ENCODE peak calls at places on chromosome 3, in ten cellular contexts. W is upper lobe of right lung, I is AG04449, K is cardiac fibroblast, C is Panc1, O is nephron progenitor cell, N is GM12865, G is HFF-Myc, H is cardiac muscle cell, T is upper lobe of left lung. V is an unnamed sample.

GRCh38 chr3:35777563-35777962 is 138.2 kb downstream of the ARPP21 start:
- DNase-seq in W (no peak), G (no peak), C (no peak), T (no peak), N (no peak), O (no peak), H (no peak), I (no peak), K (no peak), V (no peak)

GRCh38 chr3:157542711-157543485 is 39.7 kb upstream of the VEPH1 start:
- DNase-seq in I (no peak), T (peak), K (peak), G (no peak), W (peak), N (no peak), O (peak), H (peak), C (no peak), V (peak)

GRCh38 chr3:58005662-58006061 is 2.6 kb upstream of the FLNB start:
- DNase-seq in I (peak), H (no peak), C (no peak), W (no peak), G (no peak), K (peak), T (no peak), O (no peak), N (no peak), V (no peak)

GRCh38 chr3:85560088-85560790 is 601.5 kb downstream of the CADM2 start:
- DNase-seq in G (no peak), T (no peak), W (no peak), I (no peak), H (no peak), C (no peak), K (peak), N (no peak), O (no peak), V (no peak)

GRCh38 chr3:108119398-108120109 is 28.7 kb upstream of the CD47 start:
- DNase-seq in K (no peak), C (no peak), W (no peak), O (no peak), G (no peak), I (no peak), T (no peak), H (no peak), N (no peak), V (no peak)

GRCh38 chr3:143824675-143825074 is 23.6 kb downstream of the SLC9A9 start:
- DNase-seq in I (no peak), K (no peak), O (no peak), N (no peak), H (no peak), T (no peak), W (no peak), G (no peak), C (no peak), V (no peak)

GRCh38 chr3:11170052-11170770 is 15.9 kb downstream of the HRH1 start:
- DNase-seq in T (no peak), G (no peak), I (no peak), O (no peak), W (no peak), H (no peak), K (no peak), N (no peak), C (no peak), V (no peak)

GRCh38 chr3:195807681-195808121 is 4.0 kb downstream of the MUC4 start:
- DNase-seq in O (peak), H (no peak), T (no peak), K (no peak), W (no peak), G (no peak), C (no peak), N (no peak), I (no peak), V (no peak)

GRCh38 chr3:114365268-114365667 is 71.4 kb downstream of the TIGIT start:
- DNase-seq in O (no peak), K (no peak), H (no peak), N (no peak), T (no peak), I (no peak), G (no peak), W (no peak), C (no peak), V (no peak)

GRCh38 chr3:14439501-14440167 is 37.2 kb downstream of the SLC6A6 start:
- DNase-seq in W (peak), H (no peak), C (no peak), O (no peak), N (no peak), K (peak), T (no peak), G (no peak), I (no peak), V (no peak)

GRCh38 chr3:48634661-48635221 is 520 bp downstream of the SLC26A6 start:
- DNase-seq in O (peak), W (peak), N (peak), H (peak), K (peak), G (peak), T (no peak), I (no peak), C (no peak), V (peak)

GRCh38 chr3:53255360-53255774 is 455 bp downstream of the TKT start:
- DNase-seq in K (peak), W (peak), C (no peak), G (no peak), H (no peak), T (no peak), N (peak), I (no peak), O (no peak), V (no peak)

GRCh38 chr3:100124116-100124767 is 9.9 kb upstream of the FILIP1L start:
- DNase-seq in G (no peak), I (no peak), C (no peak), O (no peak), N (no peak), K (no peak), W (no peak), T (no peak), H (no peak), V (no peak)

GRCh38 chr3:198062068-198062465 is 102.0 kb downstream of the LMLN start:
- DNase-seq in C (no peak), N (no peak), I (no peak), H (no peak), K (no peak), T (no peak), W (no peak), G (no peak), O (no peak), V (no peak)

GRCh38 chr3:137105277-137105977 is 147.6 kb downstream of the IL20RB start:
- DNase-seq in I (no peak), K (peak), H (peak), W (no peak), T (no peak), C (peak), N (peak), O (peak), G (peak), V (peak)

GRCh38 chr3:169966951-169967915 is 626 bp downstream of the SEC62 start:
- DNase-seq in N (peak), T (no peak), C (no peak), W (no peak), H (peak), K (peak), O (peak), I (no peak), G (peak), V (peak)

GRCh38 chr3:105868450-105868744 is 415 bp downstream of the CBLB start:
- DNase-seq in K (peak), O (peak), N (peak), H (peak), I (no peak), W (peak), G (no peak), C (no peak), T (peak), V (peak)

GRCh38 chr3:137165117-137165806 is 207.5 kb downstream of the IL20RB start:
- DNase-seq in W (no peak), G (peak), N (no peak), K (peak), T (no peak), C (no peak), O (no peak), H (peak), I (no peak), V (no peak)

GRCh38 chr3:42476225-42477160 is 25.9 kb upstream of the VIPR1 start:
- DNase-seq in W (peak), C (no peak), K (no peak), G (no peak), I (no peak), O (no peak), T (no peak), N (no peak), H (no peak), V (no peak)

GRCh38 chr3:194688207-194688711 is 2.6 kb downstream of the FAM43A start:
- DNase-seq in I (no peak), G (no peak), C (no peak), T (no peak), K (peak), O (no peak), H (no peak), N (peak), W (peak), V (peak)

GRCh38 chr3:110383356-110383755 is 688.3 kb upstream of the NECTIN3 start:
- DNase-seq in W (no peak), T (no peak), N (no peak), G (no peak), I (no peak), C (no peak), K (peak), H (no peak), O (no peak), V (no peak)

GRCh38 chr3:8769088-8769822 is at the start of gene OXTR:
- DNase-seq in C (peak), H (peak), T (peak), O (peak), N (peak), K (peak), G (peak), W (peak), I (peak), V (peak)

GRCh38 chr3:8768364-8769087 is 887 bp downstream of the OXTR start:
- DNase-seq in W (no peak), I (no peak), G (no peak), N (peak), C (no peak), H (no peak), T (no peak), K (peak), O (no peak), V (no peak)

GRCh38 chr3:8767181-8767666 is 2.2 kb downstream of the OXTR start:
- DNase-seq in H (no peak), N (no peak), C (no peak), W (no peak), I (no peak), K (no peak), G (no peak), T (peak), O (no peak), V (no peak)

GRCh38 chr3:8766148-8766547 is 3.3 kb downstream of the OXTR start:
- DNase-seq in K (no peak), G (no peak), N (no peak), T (no peak), H (no peak), W (no peak), I (no peak), C (no peak), O (no peak), V (no peak)

DNA sequence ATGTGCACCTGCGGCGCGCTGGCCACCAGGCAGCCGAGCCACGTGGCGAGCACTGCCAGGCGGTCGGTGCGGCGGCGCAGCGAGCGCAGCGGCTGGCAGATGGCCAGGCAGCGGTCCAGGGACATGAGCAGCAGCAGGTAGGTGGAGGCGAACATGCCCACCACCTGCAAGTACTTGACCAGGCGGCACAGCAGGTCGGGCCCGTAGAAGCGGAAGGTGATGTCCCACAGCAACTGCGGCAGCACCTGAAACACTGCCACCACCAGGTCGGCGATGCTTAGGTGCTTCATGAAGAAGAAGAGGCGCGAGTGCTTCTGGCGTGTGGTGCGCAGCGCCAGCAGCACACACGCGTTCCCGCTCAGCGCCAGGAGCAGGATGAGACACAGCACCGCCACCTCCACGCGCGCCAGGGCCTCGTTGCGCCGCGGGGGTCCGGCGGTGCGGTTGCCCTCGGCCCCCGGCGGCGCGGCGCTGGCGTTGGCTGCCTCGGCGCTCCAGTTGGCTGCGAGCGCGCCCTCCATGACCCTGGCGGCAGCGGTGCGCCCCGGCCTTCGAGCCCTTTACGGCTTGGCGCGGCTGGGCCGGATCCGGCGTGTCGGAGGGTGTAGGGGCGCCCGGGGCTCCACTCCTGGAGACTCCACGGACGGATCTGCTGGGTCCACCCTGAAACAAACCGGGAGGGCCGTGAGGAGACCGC is 1.6 kb downstream of the OXTR start:
- DNase-seq in I (no peak), N (peak), T (peak), G (no peak), K (peak), C (no peak), O (peak), W (no peak), H (peak), V (peak)
- TF ChIP-seq CTCF in I (peak), N (peak), T (no peak), G (peak), K (no peak), C (no peak), O (no peak), W (no peak), H (no peak), V (peak)

DNA sequence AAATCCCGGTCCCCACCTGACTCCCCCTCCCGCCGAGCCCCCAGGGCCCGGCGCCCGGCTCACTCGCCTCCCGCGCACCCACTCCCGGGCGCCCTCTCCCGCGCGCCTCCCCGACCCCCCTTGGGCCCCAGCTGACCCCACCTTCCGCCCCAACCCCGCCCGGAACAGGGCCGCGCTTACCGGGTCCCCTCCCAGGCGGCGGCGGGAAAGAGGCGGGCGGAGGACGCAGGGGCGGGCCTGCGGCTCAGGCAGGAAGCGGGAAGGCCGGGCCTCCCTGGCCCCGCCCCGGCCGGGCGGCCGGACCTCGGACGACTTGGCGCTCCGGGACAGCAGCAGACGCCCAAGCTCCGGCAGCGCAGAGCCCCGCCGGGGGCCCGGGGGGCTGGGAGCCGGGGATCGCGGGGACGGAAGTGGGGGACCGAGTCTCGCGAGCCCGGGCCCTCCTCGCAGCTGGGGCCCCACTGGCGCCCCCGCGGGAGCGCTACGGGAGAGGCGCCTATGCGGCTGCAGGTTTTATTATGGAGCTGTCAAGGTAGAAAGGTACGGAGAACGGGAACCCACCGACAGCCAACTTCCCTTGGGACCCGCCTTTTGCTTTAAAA is at the start of gene SLC41A3:
- DNase-seq in I (no peak), K (peak), G (peak), O (peak), T (peak), H (peak), N (peak), W (peak), C (peak), V (peak)
- TF ChIP-seq CTCF in I (peak), K (peak), G (peak), O (no peak), T (peak), H (peak), N (peak), W (peak), C (peak), V (no peak)

GRCh38 chr3:33041909-33042308 is 55.0 kb downstream of the GLB1 start:
- DNase-seq in I (no peak), K (no peak), W (no peak), T (no peak), C (no peak), G (no peak), O (no peak), H (no peak), N (peak), V (no peak)

GRCh38 chr3:33035596-33035995 is 61.4 kb downstream of the GLB1 start:
- DNase-seq in T (no peak), W (no peak), G (peak), O (no peak), H (no peak), I (peak), K (peak), C (no peak), N (no peak), V (no peak)

GRCh38 chr3:33042668-33043067 is 54.3 kb downstream of the GLB1 start:
- DNase-seq in C (no peak), G (no peak), N (no peak), H (no peak), W (no peak), K (no peak), T (no peak), I (no peak), O (no peak), V (no peak)

GRCh38 chr3:33037479-33037878 is 59.5 kb downstream of the GLB1 start:
- DNase-seq in G (no peak), T (no peak), K (no peak), C (no peak), W (no peak), I (no peak), N (no peak), O (no peak), H (no peak), V (no peak)

DNA sequence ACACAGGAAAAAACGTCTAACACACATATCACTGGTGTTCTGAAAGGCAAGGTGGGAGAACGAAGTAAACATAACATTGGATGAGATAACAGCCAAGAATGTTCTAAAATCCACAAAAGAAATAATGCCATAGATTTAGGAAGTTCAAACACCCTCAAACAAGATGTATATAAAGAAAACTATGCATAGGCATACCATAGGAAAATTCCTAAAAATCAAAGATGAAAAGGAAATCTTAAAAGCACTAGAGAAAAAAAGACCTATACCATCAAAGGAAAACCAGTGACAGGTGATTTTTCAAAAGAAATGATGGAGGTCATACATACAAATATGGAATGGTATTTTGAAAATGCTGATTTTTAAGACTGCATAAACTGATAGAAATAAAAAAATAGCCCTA is 57.3 kb downstream of the GLB1 start:
- DNase-seq in N (no peak), K (no peak), C (no peak), G (no peak), W (no peak), I (no peak), T (no peak), O (no peak), H (no peak), V (no peak)
- TF ChIP-seq CTCF in N (no peak), K (no peak), C (no peak), G (no peak), W (no peak), I (no peak), T (no peak), O (no peak), H (no peak), V (no peak)

GRCh38 chr3:119613872-119614271 is 16.2 kb downstream of the PLA1A start:
- DNase-seq in C (no peak), N (peak), W (no peak), T (no peak), K (no peak), I (no peak), H (no peak), O (no peak), G (no peak), V (no peak)

GRCh38 chr3:119613201-119613600 is 15.5 kb downstream of the PLA1A start:
- DNase-seq in W (no peak), I (no peak), N (no peak), G (no peak), T (no peak), C (no peak), O (no peak), H (no peak), K (no peak), V (no peak)

GRCh38 chr3:119611664-119612063 is 14.0 kb downstream of the PLA1A start:
- DNase-seq in O (no peak), W (no peak), G (no peak), K (no peak), N (no peak), C (no peak), H (no peak), I (no peak), T (no peak), V (no peak)

GRCh38 chr3:119619094-119619493 is 21.4 kb downstream of the PLA1A start:
- DNase-seq in N (no peak), W (no peak), O (no peak), G (no peak), I (no peak), C (no peak), T (no peak), H (no peak), K (no peak), V (no peak)

GRCh38 chr3:119616056-119616455 is 18.4 kb downstream of the PLA1A start:
- DNase-seq in N (no peak), T (no peak), G (no peak), O (no peak), I (no peak), W (no peak), K (no peak), H (no peak), C (no peak), V (no peak)
- TF ChIP-seq CTCF in N (no peak), T (no peak), G (no peak), O (no peak), I (no peak), W (no peak), K (no peak), H (no peak), C (no peak), V (no peak)

GRCh38 chr3:51721062-51721745 is 14.3 kb downstream of the GRM2 start:
- DNase-seq in O (no peak), I (no peak), H (no peak), T (no peak), G (no peak), N (no peak), C (no peak), K (no peak), W (no peak), V (no peak)

GRCh38 chr3:51720292-51721061 is 13.6 kb downstream of the GRM2 start:
- DNase-seq in T (no peak), O (no peak), K (no peak), I (no peak), H (no peak), C (no peak), N (no peak), W (no peak), G (no peak), V (no peak)

GRCh38 chr3:51719413-51720025 is 12.7 kb downstream of the GRM2 start:
- DNase-seq in G (no peak), O (no peak), K (no peak), W (no peak), C (no peak), I (no peak), N (no peak), T (no peak), H (no peak), V (no peak)

GRCh38 chr3:51718547-51719412 is 11.9 kb downstream of the GRM2 start:
- DNase-seq in G (no peak), I (no peak), W (peak), C (peak), O (peak), H (peak), N (peak), K (peak), T (no peak), V (peak)

DNA sequence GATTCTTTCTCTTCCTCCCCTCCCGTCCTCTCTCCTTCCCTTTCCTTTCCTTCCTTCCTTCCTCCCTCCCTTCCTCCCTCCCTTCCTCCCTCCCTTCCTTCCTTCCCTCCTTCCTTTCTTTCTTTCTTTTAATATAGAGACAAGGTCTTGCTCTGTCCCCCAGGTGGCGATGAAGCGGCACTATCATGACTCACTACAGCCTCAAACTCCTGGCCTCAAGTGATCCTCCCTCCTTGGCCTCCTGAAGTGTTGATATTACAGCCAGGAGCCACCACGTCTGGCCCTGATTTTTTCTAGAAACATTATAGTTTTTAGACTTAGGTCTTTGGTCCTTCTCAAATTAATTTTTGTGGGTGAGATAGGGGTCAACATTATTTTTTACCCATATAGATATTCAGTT is 15.5 kb downstream of the GRM2 start:
- DNase-seq in W (no peak), G (no peak), H (no peak), N (no peak), C (no peak), O (no peak), I (no peak), K (no peak), T (no peak), V (no peak)
- TF ChIP-seq CTCF in W (no peak), G (peak), H (no peak), N (no peak), C (peak), O (no peak), I (no peak), K (no peak), T (no peak), V (no peak)

GRCh38 chr3:96813820-96814580 is 394 bp upstream of the EPHA6 start:
- DNase-seq in I (no peak), H (peak), O (peak), C (no peak), W (peak), N (peak), G (no peak), K (peak), T (peak), V (peak)
- TF ChIP-seq CTCF in I (peak), H (peak), O (no peak), C (no peak), W (no peak), N (no peak), G (no peak), K (no peak), T (no peak), V (peak)

GRCh38 chr3:98188553-98188952 is 22.1 kb downstream of the OR5H15 start:
- DNase-seq in N (peak), I (no peak), H (peak), O (no peak), K (peak), C (no peak), T (no peak), G (no peak), W (no peak), V (no peak)
- TF ChIP-seq CTCF in N (peak), I (no peak), H (no peak), O (no peak), K (peak), C (peak), T (no peak), G (peak), W (peak), V (peak)